ENCODE peak calls at places on chromosome 22, in five cellular contexts. B is GM23248; L is SK-N-SH; J is CD8-positive, alpha-beta T cell; O is fibroblast of lung. S is an unnamed sample. For H3K4me1 and H3K36me3, the result is how much of the 10 kb centered on the place peaks cover.

GRCh38 chr22:50305658-50306566 is 1.5 kb downstream of the PLXNB2 start:
- DNase-seq in B (peak), L (peak), J (no peak), O (peak), S (peak)

GRCh38 chr22:32342977-32343376 is 14.7 kb upstream of the RFPL3 start:
- DNase-seq in B (no peak), L (no peak), J (no peak), O (no peak), S (no peak)

GRCh38 chr22:49086181-49086580 is 741.5 kb downstream of the BRD1 start:
- DNase-seq in B (no peak), L (no peak), J (no peak), O (no peak), S (no peak)

GRCh38 chr22:43381693-43382092 is 30.1 kb upstream of the MPPED1 start:
- DNase-seq in B (no peak), L (no peak), J (no peak), O (no peak), S (no peak)

GRCh38 chr22:27673839-27674238 is 127.7 kb downstream of the MN1 start:
- DNase-seq in B (no peak), L (no peak), J (no peak), O (no peak), S (no peak)

GRCh38 chr22:43796567-43796966 is 15.5 kb downstream of the EFCAB6 start:
- DNase-seq in B (peak), L (peak), J (no peak), O (peak), S (no peak)

GRCh38 chr22:30422481-30423295 is 2.9 kb upstream of the MTFP1 start:
- DNase-seq in B (peak), L (no peak), J (no peak), O (peak), S (peak)

GRCh38 chr22:39299829-39300178 is 19.6 kb downstream of the RPL3 start:
- DNase-seq in B (no peak), L (no peak), J (no peak), O (no peak), S (no peak)

GRCh38 chr22:26672060-26672471 is 14.7 kb downstream of the MIAT start:
- DNase-seq in B (no peak), L (no peak), J (no peak), O (no peak), S (no peak)

GRCh38 chr22:49971232-49972162 is 10.9 kb downstream of the PIM3 start:
- DNase-seq in B (peak), L (peak), J (peak), O (peak), S (peak)

GRCh38 chr22:22534604-22535415 is 14.7 kb upstream of the ZNF280A start:
- DNase-seq in B (no peak), L (no peak), J (no peak), O (no peak), S (no peak)

GRCh38 chr22:29912605-29913398 is 29.8 kb downstream of the MTMR3 start:
- DNase-seq in B (peak), L (no peak), J (no peak), O (peak), S (no peak)

GRCh38 chr22:43995057-43995685 is 28.9 kb upstream of the PARVB start:
- DNase-seq in B (no peak), L (no peak), J (no peak), O (no peak), S (no peak)

GRCh38 chr22:38017272-38017920 is 33.0 kb upstream of the SOX10 start:
- DNase-seq in B (peak), L (no peak), J (no peak), O (peak), S (peak)

GRCh38 chr22:44442186-44442465 is 55.9 kb downstream of the RTL6 start:
- DNase-seq in B (no peak), L (no peak), J (no peak), O (no peak), S (no peak)

GRCh38 chr22:17922925-17923898 is 101.1 kb downstream of the MICAL3 start:
- DNase-seq in B (peak), L (no peak), J (no peak), O (peak), S (no peak)

GRCh38 chr22:29139965-29140782 is 65.5 kb upstream of the EMID1 start:
- DNase-seq in B (peak), L (no peak), J (no peak), O (no peak), S (no peak)

GRCh38 chr22:50481440-50482106 is at the start of gene ADM2:
- DNase-seq in B (peak), L (peak), J (no peak), O (no peak), S (peak)

GRCh38 chr22:27839261-27839660 is 37.7 kb upstream of the MN1 start:
- DNase-seq in B (no peak), L (no peak), J (no peak), O (no peak), S (no peak)

GRCh38 chr22:18114976-18115652 is 4.5 kb downstream of the TUBA8 start:
- DNase-seq in B (no peak), L (no peak), J (no peak), O (no peak), S (no peak)

GRCh38 chr22:32069579-32070372 is 26.7 kb downstream of the SLC5A1 start:
- DNase-seq in B (no peak), L (no peak), J (no peak), O (no peak), S (no peak)

GRCh38 chr22:49306632-49306975 is 521.1 kb downstream of the BRD1 start:
- DNase-seq in B (no peak), L (no peak), J (no peak), O (no peak), S (peak)

GRCh38 chr22:44538071-44538470 is 40.0 kb upstream of the RTL6 start:
- DNase-seq in B (peak), L (no peak), J (no peak), O (peak), S (no peak)

GRCh38 chr22:26615149-26615548 is 2.7 kb downstream of the CRYBB1 start:
- DNase-seq in B (no peak), L (no peak), J (no peak), O (no peak), S (no peak)

GRCh38 chr22:19735665-19736510 is 12.5 kb downstream of the GP1BB start:
- DNase-seq in B (no peak), L (no peak), J (no peak), O (no peak), S (no peak)

GRCh38 chr22:31550871-31551370 is 54.6 kb downstream of the SFI1 start:
- DNase-seq in B (no peak), L (no peak), J (no peak), O (no peak), S (no peak)

GRCh38 chr22:49268924-49269323 is 558.7 kb downstream of the BRD1 start:
- DNase-seq in B (no peak), L (no peak), J (no peak), O (no peak), S (no peak)

GRCh38 chr22:49023879-49024774 is 803.5 kb downstream of the BRD1 start:
- DNase-seq in B (no peak), L (no peak), J (no peak), O (no peak), S (no peak)

GRCh38 chr22:49958961-49959781 is 1.4 kb upstream of the PIM3 start:
- DNase-seq in B (no peak), L (no peak), J (no peak), O (no peak), S (peak)

GRCh38 chr22:30233582-30233981 is 13.0 kb downstream of the LIF start:
- DNase-seq in B (no peak), L (no peak), J (no peak), O (no peak), S (no peak)

GRCh38 chr22:17579535-17579981 is 16.3 kb downstream of the SLC25A18 start:
- DNase-seq in B (no peak), L (no peak), J (no peak), O (no peak), S (no peak)

GRCh38 chr22:29813126-29813525 is 24.9 kb downstream of the ASCC2 start:
- DNase-seq in B (no peak), L (no peak), J (no peak), O (no peak), S (no peak)

DNA sequence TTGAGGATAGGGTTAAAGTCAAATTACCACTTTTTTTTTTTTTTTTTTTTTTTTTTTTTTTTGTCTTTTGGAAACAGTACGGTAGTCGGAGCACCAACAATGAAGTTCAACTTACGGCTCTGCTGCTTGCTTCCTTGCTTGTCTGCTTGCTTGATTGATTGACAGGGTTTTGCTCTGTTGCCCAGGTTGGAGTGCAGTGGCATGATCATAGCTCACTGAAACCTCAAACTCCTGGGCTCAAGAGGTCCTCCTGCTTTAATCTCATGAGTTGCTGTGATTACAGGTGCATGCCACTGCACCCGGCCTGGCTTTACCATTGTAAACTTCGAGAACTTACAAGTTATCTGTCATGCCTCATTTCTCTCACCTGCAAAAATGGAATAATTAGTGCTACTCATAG is 5.8 kb downstream of the SGSM3 start:
- DNase-seq in B (no peak), L (no peak), J (no peak), O (no peak), S (no peak)
- H3K4me1 ChIP-seq in B (under half), L (under half), J (under half), O (under half), S (under half)

GRCh38 chr22:46129390-46130041 is 20.8 kb upstream of the PPARA start:
- DNase-seq in B (no peak), L (no peak), J (no peak), O (no peak), S (no peak)
- H3K4me3 ChIP-seq in B (no peak), L (no peak), J (no peak), O (no peak), S (no peak)

GRCh38 chr22:46703996-46704370 is 34.1 kb downstream of the CERK start:
- DNase-seq in B (no peak), L (no peak), J (no peak), O (no peak), S (no peak)
- H3K36me3 ChIP-seq in B (under half), L (half or more), J (half or more), O (under half), S (half or more)

DNA sequence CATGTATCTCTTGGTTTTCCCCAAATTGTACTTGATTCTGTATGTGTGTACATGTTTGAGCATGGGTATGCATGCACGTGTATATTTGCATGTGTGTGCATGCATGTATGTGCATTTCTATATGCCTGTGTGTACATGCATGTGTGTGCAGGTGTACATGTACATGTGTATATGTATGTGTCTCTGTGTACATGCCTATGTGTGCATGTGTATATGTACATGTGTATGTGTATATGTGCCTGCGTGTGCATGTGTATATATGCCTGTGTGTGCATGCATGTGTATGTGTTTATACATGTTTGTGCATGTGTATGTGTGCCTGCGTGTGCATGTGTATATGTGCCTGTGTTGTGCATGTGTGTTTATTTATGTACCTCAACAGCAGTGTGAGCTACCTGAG is 5.3 kb upstream of the NCF4 start:
- DNase-seq in B (no peak), L (no peak), J (no peak), O (no peak), S (no peak)
- H3K4me1 ChIP-seq in B (under half), L (under half), J (under half), O (under half), S (under half)

S was measured in BE2C.